ENCODE peak calls at places on chromosomes 12 and 14, in ten cellular contexts. C is MCF 10A; O is dorsolateral prefrontal cortex; G is EL; K is cardiac muscle cell; T is tibial nerve; R is amygdala; H is retinal pigment epithelial cell; S is activated CD4-positive, alpha-beta T cell treated with anti-CD3 and anti-CD28 coated beads for 36 hours; Y is CD8-positive, alpha-beta T cell. M is an unnamed sample.

GRCh38 chr14:30295980-30296379 is 263.0 kb upstream of the G2E3 start:
- DNase-seq in H (no peak), Y (no peak), T (no peak), O (no peak), R (no peak), C (peak), K (peak), S (no peak), G (no peak), M (no peak)

GRCh38 chr12:54358945-54359761 is 5.1 kb downstream of the GPR84 start:
- DNase-seq in Y (peak), R (peak), K (peak), O (peak), S (peak), H (peak), G (peak), T (peak), C (peak), M (peak)

GRCh38 chr14:83707056-83707455 is 1822.9 kb upstream of the FLRT2 start:
- DNase-seq in H (no peak), S (no peak), R (no peak), G (no peak), Y (no peak), C (no peak), T (no peak), O (no peak), K (no peak), M (peak)

GRCh38 chr12:94849411-94849976 is 154.0 kb downstream of the NDUFA12 start:
- DNase-seq in S (no peak), C (no peak), R (no peak), G (no peak), H (no peak), Y (no peak), T (no peak), K (no peak), O (no peak), M (no peak)

GRCh38 chr12:8697120-8697475 is 693 bp upstream of the RIMKLB start:
- DNase-seq in H (no peak), C (no peak), G (peak), Y (no peak), S (no peak), T (no peak), R (no peak), K (peak), O (no peak), M (peak)

GRCh38 chr12:109946505-109946904 is 46.4 kb downstream of the TCHP start:
- DNase-seq in C (no peak), K (peak), Y (no peak), R (no peak), G (no peak), O (no peak), T (no peak), S (no peak), H (no peak), M (no peak)

GRCh38 chr12:115944851-115945496 is 332.5 kb downstream of the MED13L start:
- DNase-seq in T (no peak), O (no peak), C (no peak), H (no peak), R (no peak), K (no peak), Y (no peak), G (no peak), S (no peak), M (no peak)

GRCh38 chr12:9699898-9700605 is 30.5 kb downstream of the CLEC2D start:
- DNase-seq in O (no peak), C (no peak), H (no peak), K (no peak), Y (no peak), R (no peak), S (no peak), G (peak), T (no peak), M (no peak)

GRCh38 chr14:39974036-39974435 is 541.8 kb upstream of the FBXO33 start:
- DNase-seq in K (no peak), Y (no peak), S (no peak), C (no peak), T (no peak), H (no peak), G (no peak), O (no peak), R (no peak), M (no peak)

GRCh38 chr12:109777544-109777943 is 55.7 kb downstream of the TRPV4 start:
- DNase-seq in K (peak), G (peak), H (no peak), O (no peak), Y (no peak), T (no peak), C (peak), R (no peak), S (peak), M (peak)

GRCh38 chr12:92955997-92956663 is 27.0 kb upstream of the EEA1 start:
- DNase-seq in C (peak), T (no peak), S (no peak), H (peak), Y (no peak), R (no peak), O (no peak), K (no peak), G (peak), M (peak)

GRCh38 chr14:50937325-50937724 is 7.0 kb downstream of the PYGL start:
- DNase-seq in K (no peak), G (peak), T (no peak), O (no peak), C (peak), S (no peak), Y (no peak), H (no peak), R (no peak), M (peak)

GRCh38 chr12:131452444-131452860 is 258.4 kb upstream of the SFSWAP start:
- DNase-seq in G (no peak), S (peak), H (no peak), C (peak), R (no peak), K (peak), T (no peak), Y (peak), O (no peak), M (no peak)

GRCh38 chr12:113268621-113269020 is 47.4 kb downstream of the TPCN1 start:
- DNase-seq in R (no peak), Y (no peak), O (no peak), S (no peak), G (no peak), K (no peak), C (no peak), H (no peak), T (no peak), M (no peak)

GRCh38 chr14:71488703-71489141 is 443.5 kb upstream of the RGS6 start:
- DNase-seq in G (no peak), S (no peak), Y (no peak), K (no peak), H (no peak), C (no peak), R (no peak), O (no peak), T (no peak), M (no peak)

GRCh38 chr14:48349689-48350088 is 674.3 kb upstream of the MDGA2 start:
- DNase-seq in Y (no peak), O (no peak), S (no peak), R (no peak), C (no peak), T (no peak), K (no peak), G (no peak), H (no peak), M (no peak)

GRCh38 chr12:51393676-51394545 is 2.7 kb upstream of the GALNT6 start:
- DNase-seq in T (no peak), H (peak), R (no peak), O (no peak), K (no peak), S (peak), G (peak), Y (peak), C (peak), M (peak)

GRCh38 chr12:92702754-92703679 is at the start of gene PLEKHG7:
- DNase-seq in H (no peak), T (no peak), R (no peak), C (no peak), K (no peak), S (peak), G (no peak), O (no peak), Y (no peak), M (no peak)

GRCh38 chr12:132766380-132767085 is 4.9 kb upstream of the ANKLE2 start:
- DNase-seq in G (no peak), T (peak), H (no peak), S (no peak), C (no peak), R (no peak), K (peak), O (no peak), Y (no peak), M (no peak)